ENCODE peak calls at places on chromosome 2, in ten cellular contexts. L is NCI-H1417; C is activated CD4-positive, alpha-beta T cell treated with anti-CD3 and anti-CD28 coated beads for 36 hours; A is mesendoderm; T is ELF-1; G is CD4-positive, alpha-beta T cell; I is NCI-H774; K is HT-29; E is naive thymus-derived CD8-positive, alpha-beta T cell; M is mammary epithelial cell. S is an unnamed sample.

GRCh38 chr2:181785677-181786344 is 105.5 kb upstream of the NEUROD1 start:
- DNase-seq in L (no peak), C (no peak), A (peak), T (no peak), G (no peak), I (no peak), K (peak), E (no peak), M (peak), S (no peak)

GRCh38 chr2:30541680-30542079 is 94.6 kb downstream of the LCLAT1 start:
- DNase-seq in L (no peak), C (no peak), A (no peak), T (no peak), G (no peak), I (no peak), K (no peak), E (peak), M (no peak), S (no peak)

GRCh38 chr2:144258154-144258553 is 261.8 kb downstream of the ZEB2 start:
- DNase-seq in L (no peak), C (no peak), A (no peak), T (no peak), G (no peak), I (no peak), K (no peak), E (no peak), M (no peak), S (no peak)

GRCh38 chr2:32865399-32866068 is 81.2 kb upstream of the LTBP1 start:
- DNase-seq in L (no peak), C (peak), A (no peak), T (no peak), G (no peak), I (no peak), K (no peak), E (no peak), M (peak), S (no peak)

GRCh38 chr2:201909348-201909747 is 103.0 kb downstream of the CDK15 start:
- DNase-seq in L (no peak), C (no peak), A (no peak), T (no peak), G (no peak), I (no peak), K (no peak), E (no peak), M (peak), S (no peak)

GRCh38 chr2:238131761-238132462 is 6.6 kb upstream of the KLHL30 start:
- DNase-seq in L (no peak), C (no peak), A (no peak), T (no peak), G (no peak), I (no peak), K (no peak), E (no peak), M (no peak), S (no peak)

GRCh38 chr2:46601328-46601963 is 122.1 kb downstream of the TMEM247 start:
- DNase-seq in L (peak), C (no peak), A (no peak), T (no peak), G (no peak), I (no peak), K (peak), E (peak), M (no peak), S (no peak)

GRCh38 chr2:42140501-42140900 is 28.7 kb upstream of the EML4 start:
- DNase-seq in L (no peak), C (no peak), A (no peak), T (no peak), G (no peak), I (no peak), K (no peak), E (no peak), M (no peak), S (no peak)

GRCh38 chr2:235563056-235563777 is 69.4 kb downstream of the AGAP1 start:
- DNase-seq in L (no peak), C (no peak), A (no peak), T (no peak), G (no peak), I (no peak), K (no peak), E (no peak), M (no peak), S (no peak)

GRCh38 chr2:237309416-237309815 is 104.5 kb downstream of the COL6A3 start:
- DNase-seq in L (no peak), C (no peak), A (no peak), T (no peak), G (no peak), I (no peak), K (no peak), E (no peak), M (no peak), S (no peak)

GRCh38 chr2:159077869-159078268 is 109.4 kb downstream of the TANC1 start:
- DNase-seq in L (no peak), C (no peak), A (no peak), T (no peak), G (no peak), I (no peak), K (no peak), E (no peak), M (no peak), S (no peak)

GRCh38 chr2:40244251-40245010 is 207.5 kb downstream of the SLC8A1 start:
- DNase-seq in L (peak), C (peak), A (peak), T (peak), G (no peak), I (no peak), K (peak), E (peak), M (peak), S (no peak)

GRCh38 chr2:56215911-56216310 is 32.1 kb downstream of the CCDC85A start:
- DNase-seq in L (no peak), C (no peak), A (no peak), T (no peak), G (no peak), I (no peak), K (no peak), E (no peak), M (no peak), S (no peak)

GRCh38 chr2:152762202-152762601 is 43.8 kb downstream of the ARL6IP6 start:
- DNase-seq in L (no peak), C (no peak), A (peak), T (no peak), G (no peak), I (no peak), K (no peak), E (no peak), M (no peak), S (no peak)